ENCODE peak calls at places on chromosomes 1 and 21, in eight cellular contexts. R, Z, B, H, W, Q, F and A are unnamed samples. For H3K9me3, the result is how much of the 10 kb centered on the place peaks cover.

GRCh38 chr21:37509802-37510393 is 143.3 kb downstream of the DYRK1A start:
- DNase-seq in R (no peak), Z (no peak), B (peak), H (no peak), W (no peak), Q (peak), F (no peak), A (no peak)

GRCh38 chr1:201500670-201501120 is 6.2 kb downstream of the CSRP1 start:
- DNase-seq in R (no peak), Z (no peak), B (peak), H (no peak), W (no peak), Q (no peak), F (peak), A (peak)

GRCh38 chr1:27428316-27429028 is 36.0 kb downstream of the GPR3 start:
- DNase-seq in R (no peak), Z (no peak), B (no peak), H (no peak), W (no peak), Q (peak), F (no peak), A (peak)

GRCh38 chr21:34579411-34579810 is 35.5 kb downstream of the RCAN1 start:
- DNase-seq in R (no peak), Z (no peak), B (peak), H (no peak), W (no peak), Q (no peak), F (no peak), A (no peak)

GRCh38 chr1:86848654-86849053 is 65.3 kb downstream of the SELENOF start:
- DNase-seq in R (no peak), Z (no peak), B (peak), H (no peak), W (no peak), Q (no peak), F (no peak), A (no peak)

GRCh38 chr1:14930224-14930965 is 223.2 kb upstream of the TMEM51 start:
- DNase-seq in R (no peak), Z (no peak), B (no peak), H (no peak), W (no peak), Q (no peak), F (no peak), A (no peak)

GRCh38 chr1:57132993-57133614 is 167.3 kb upstream of the C8B start:
- DNase-seq in R (no peak), Z (no peak), B (peak), H (no peak), W (no peak), Q (no peak), F (no peak), A (no peak)

GRCh38 chr1:53412285-53413174 is 46.7 kb upstream of the DMRTB1 start:
- DNase-seq in R (no peak), Z (no peak), B (no peak), H (no peak), W (no peak), Q (no peak), F (no peak), A (no peak)

GRCh38 chr21:43318841-43319781 is 107.8 kb downstream of the SIK1 start:
- DNase-seq in R (peak), Z (no peak), B (peak), H (peak), W (no peak), Q (peak), F (no peak), A (peak)

GRCh38 chr1:66253330-66253921 is 280.5 kb upstream of the SGIP1 start:
- DNase-seq in R (peak), Z (no peak), B (peak), H (no peak), W (peak), Q (peak), F (peak), A (peak)

GRCh38 chr1:64519921-64520320 is 50.0 kb downstream of the CACHD1 start:
- DNase-seq in R (no peak), Z (no peak), B (peak), H (no peak), W (no peak), Q (no peak), F (no peak), A (no peak)

GRCh38 chr1:200699871-200700270 is 30.2 kb upstream of the DDX59 start:
- DNase-seq in R (peak), Z (no peak), B (no peak), H (no peak), W (no peak), Q (no peak), F (no peak), A (no peak)

DNA sequence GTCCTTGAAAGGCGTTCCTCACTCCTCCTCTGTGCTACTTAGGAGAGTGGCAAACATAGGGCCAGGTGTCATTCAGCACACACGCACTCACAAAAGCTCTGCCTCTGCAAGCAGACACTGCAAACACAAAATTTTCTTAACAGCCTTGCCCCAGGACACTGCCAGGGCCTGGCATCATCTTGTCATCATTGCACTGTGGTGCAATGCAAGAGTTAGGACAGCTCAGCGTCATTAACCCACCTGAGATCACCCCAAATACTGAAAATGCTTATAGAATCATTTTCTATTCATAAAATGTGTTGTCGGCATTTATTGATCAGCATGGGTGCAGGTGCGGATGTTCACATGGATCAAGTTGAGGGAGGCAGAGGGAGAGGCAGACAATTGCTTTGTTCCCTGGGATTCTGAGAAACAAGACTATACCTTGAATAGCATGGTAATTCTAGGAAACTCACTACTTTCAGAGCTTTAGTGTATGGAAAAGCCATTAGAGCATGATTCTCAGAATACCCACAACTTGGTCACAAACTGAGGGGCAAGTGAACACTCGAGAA is 3.0 kb downstream of the ADAM30 start:
- DNase-seq in R (no peak), Z (no peak), B (no peak), H (no peak), W (no peak), Q (no peak), F (no peak), A (no peak)
- H3K4me3 ChIP-seq in R (no peak), Z (no peak), B (no peak), H (no peak), W (no peak), Q (no peak), F (no peak), A (no peak)

GRCh38 chr1:2833454-2834145 is 32.1 kb upstream of the TTC34 start:
- DNase-seq in R (no peak), Z (peak), B (no peak), H (peak), W (no peak), Q (no peak), F (no peak), A (no peak)
- H3K9me3 ChIP-seq in R (under half), Z (under half), B (under half), H (under half), W (under half), Q (under half), F (under half), A (under half)

DNA sequence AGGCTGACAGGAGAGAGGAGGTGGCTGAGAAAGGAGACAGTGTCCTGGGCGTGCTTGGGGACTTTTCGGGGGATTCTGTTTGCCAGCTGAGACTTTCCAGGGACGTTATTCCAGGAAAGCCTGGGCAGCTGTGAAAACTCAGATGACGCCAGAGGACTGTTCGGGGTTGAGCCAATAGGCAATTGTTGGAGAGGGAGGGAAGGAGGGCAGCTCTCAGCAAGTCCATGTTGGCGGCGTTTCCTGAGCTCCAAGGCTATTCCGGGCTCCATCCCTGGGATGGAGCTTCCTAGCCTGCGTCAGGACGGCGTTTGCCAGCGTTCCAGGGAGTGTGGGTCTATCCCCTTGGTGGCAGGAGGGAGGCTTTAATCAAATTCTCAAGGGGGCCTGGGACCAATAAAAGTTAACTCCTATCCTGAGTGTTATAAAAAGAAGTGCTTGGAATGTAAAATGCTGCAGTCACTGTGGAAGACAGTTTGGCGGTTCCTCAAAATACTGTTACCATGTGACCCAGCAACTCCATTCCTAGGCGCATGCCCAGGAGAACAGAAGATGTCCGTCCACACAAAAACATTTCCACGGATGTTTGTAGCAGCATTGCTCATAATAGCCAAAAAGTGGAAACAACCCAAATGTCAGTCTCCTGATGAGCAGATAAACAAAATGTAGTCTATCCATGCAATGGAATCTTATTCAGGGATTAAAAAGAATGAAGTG is 15.2 kb downstream of the SLC27A3 start:
- DNase-seq in R (no peak), Z (no peak), B (peak), H (peak), W (no peak), Q (no peak), F (no peak), A (peak)
- H3K4me3 ChIP-seq in R (peak), Z (no peak), B (peak), H (no peak), W (no peak), Q (no peak), F (no peak), A (no peak)

DNA sequence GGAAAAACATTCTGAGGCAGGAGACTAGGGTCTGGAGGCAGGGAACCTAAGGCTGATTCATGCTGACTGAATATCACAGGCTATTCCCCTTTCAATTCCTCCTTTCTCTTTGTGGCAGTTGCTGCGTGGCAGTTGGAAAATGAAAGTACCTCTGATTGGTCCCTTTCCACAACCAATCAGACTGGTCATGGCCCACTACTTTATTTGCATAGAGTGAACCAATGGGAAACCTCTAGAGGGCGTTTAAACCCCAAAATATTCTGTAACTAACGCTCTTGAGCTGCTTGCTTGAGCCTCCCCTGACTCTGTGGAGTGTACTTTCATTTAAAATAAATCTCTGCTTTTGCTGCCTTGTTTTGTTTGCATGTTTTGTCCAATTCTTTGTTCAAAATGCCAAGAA is 27.7 kb upstream of the VN1R5 start:
- DNase-seq in R (no peak), Z (no peak), B (peak), H (no peak), W (no peak), Q (no peak), F (no peak), A (no peak)
- H3K9me3 ChIP-seq in R (under half), Z (under half), B (under half), H (under half), W (under half), Q (under half), F (under half), A (under half)

GRCh38 chr1:116881879-116882520 is 27.7 kb upstream of the PTGFRN start:
- DNase-seq in R (peak), Z (no peak), B (peak), H (no peak), W (no peak), Q (no peak), F (peak), A (no peak)

GRCh38 chr1:116877369-116877768 is 32.3 kb upstream of the PTGFRN start:
- DNase-seq in R (no peak), Z (no peak), B (no peak), H (no peak), W (no peak), Q (no peak), F (no peak), A (no peak)

GRCh38 chr1:116880952-116881351 is 28.8 kb upstream of the PTGFRN start:
- DNase-seq in R (no peak), Z (no peak), B (peak), H (no peak), W (no peak), Q (no peak), F (no peak), A (peak)

GRCh38 chr1:116879478-116880133 is 30.1 kb upstream of the PTGFRN start:
- DNase-seq in R (no peak), Z (no peak), B (no peak), H (no peak), W (no peak), Q (peak), F (no peak), A (no peak)

DNA sequence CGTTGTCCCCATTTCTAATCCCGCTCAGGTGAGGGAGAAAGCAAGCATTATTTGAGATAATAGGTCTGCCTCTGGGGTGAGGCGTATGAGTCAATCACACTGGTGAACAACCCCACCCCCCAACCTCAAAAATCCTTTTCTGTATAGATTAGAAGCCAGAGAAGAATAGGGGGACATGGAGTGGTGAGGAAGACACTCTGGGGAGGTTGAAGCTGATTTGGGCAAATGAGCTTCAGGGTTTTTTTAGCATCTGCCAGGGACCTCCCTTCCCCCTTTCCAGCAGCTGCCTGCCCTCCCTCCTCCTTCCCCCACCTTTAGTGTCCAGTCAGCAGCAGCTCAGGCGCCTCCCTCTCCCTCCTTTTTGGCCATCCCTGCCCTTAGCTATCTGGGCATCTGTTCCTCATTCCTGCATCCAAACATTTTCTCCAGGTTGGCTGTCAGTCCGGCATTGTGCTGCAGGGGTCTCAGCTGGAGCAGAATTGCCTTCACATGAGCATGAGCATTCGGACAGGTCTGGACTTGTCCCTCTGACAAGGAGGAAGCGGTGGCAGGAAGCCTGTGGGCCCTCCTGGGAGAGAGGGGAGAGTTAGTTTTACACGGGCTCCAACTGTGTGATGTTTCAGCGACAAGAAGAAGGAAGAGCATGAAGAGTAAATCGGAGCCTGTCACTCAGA is 30.8 kb upstream of the PTGFRN start:
- DNase-seq in R (no peak), Z (no peak), B (peak), H (no peak), W (no peak), Q (peak), F (peak), A (peak)
- H3K4me3 ChIP-seq in R (no peak), Z (peak), B (peak), H (no peak), W (no peak), Q (peak), F (peak), A (peak)

DNA sequence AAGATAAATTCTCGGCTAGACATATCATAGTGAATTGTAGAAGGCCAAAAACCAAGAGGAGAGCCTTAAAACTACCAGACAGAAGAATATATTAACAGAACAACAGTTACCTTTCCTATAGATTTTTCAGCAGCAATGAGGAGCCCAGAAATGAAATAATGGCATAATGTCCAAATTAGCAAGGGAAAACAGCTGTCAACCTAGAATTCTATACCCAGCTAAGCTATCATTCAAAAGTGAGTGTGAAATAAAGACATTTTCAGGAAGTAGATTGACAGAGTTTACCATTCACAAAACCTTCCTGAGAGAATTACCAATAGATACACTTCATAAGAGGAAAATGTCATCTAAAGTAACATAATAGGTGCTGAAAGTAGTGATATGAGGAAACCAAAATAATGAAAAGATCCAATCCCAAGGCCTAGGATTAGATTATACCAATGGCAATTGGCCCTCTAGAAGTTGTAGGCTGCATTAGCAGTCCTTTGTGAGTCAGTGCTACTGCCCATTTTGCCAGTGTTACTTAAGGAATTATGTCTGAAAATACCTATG is 34.5 kb downstream of the OBSCN start:
- DNase-seq in R (peak), Z (no peak), B (no peak), H (no peak), W (no peak), Q (no peak), F (no peak), A (no peak)
- H3K9me3 ChIP-seq in R (half or more), Z (under half), B (under half), H (under half), W (half or more), Q (under half), F (under half), A (under half)

GRCh38 chr1:16981269-16981849 is 939 bp upstream of the MFAP2 start:
- DNase-seq in R (no peak), Z (no peak), B (peak), H (no peak), W (no peak), Q (no peak), F (no peak), A (no peak)

GRCh38 chr1:16978589-16979474 is 1.6 kb downstream of the MFAP2 start:
- DNase-seq in R (no peak), Z (no peak), B (peak), H (no peak), W (no peak), Q (peak), F (peak), A (peak)

GRCh38 chr1:16978139-16978538 is 2.3 kb downstream of the MFAP2 start:
- DNase-seq in R (no peak), Z (no peak), B (no peak), H (no peak), W (no peak), Q (no peak), F (no peak), A (no peak)

GRCh38 chr1:16979475-16980327 is 719 bp downstream of the MFAP2 start:
- DNase-seq in R (no peak), Z (no peak), B (peak), H (no peak), W (no peak), Q (peak), F (peak), A (no peak)

DNA sequence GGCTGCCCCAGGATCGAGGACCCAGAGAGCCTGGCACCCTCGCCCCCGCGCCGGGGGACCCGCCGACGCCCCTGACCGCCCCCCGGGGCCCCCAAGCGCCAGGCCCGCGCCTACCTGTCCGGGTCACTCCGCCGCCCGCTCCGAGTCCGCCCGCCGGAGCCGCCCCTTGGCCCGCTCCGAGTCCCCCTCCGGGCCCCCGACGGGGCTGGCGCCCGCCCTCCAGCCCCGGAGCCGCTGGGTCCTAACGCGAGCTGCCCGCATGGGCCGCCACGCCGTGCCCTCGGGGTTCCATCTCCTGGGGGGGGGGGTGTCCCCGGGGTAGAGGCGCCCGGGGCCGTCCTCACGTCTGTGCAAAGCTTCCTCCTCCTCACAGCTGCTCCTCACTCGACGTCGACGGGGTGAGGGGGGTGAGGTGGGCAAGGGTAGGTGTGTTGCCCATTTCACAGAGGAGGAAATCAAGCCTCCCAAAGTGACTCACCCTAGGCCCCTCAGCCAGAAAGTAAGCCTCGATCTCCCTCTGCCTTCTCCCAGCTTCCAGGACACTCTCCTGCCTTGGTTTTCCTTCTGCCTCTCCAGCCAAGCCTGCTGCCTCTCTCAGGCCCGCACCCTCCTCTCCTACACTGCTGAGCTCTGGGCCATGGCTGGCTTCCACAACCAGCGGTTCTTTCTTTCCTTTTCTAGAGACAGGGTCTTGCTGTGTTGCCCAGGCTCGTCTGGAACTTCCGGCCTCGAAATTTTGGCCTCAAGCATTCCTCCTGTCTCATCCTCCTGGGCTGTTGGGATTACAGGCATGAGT is at the start of gene MFAP2:
- DNase-seq in R (no peak), Z (no peak), B (peak), H (no peak), W (no peak), Q (peak), F (peak), A (no peak)
- H3K4me3 ChIP-seq in R (no peak), Z (no peak), B (peak), H (no peak), W (no peak), Q (peak), F (peak), A (peak)

DNA sequence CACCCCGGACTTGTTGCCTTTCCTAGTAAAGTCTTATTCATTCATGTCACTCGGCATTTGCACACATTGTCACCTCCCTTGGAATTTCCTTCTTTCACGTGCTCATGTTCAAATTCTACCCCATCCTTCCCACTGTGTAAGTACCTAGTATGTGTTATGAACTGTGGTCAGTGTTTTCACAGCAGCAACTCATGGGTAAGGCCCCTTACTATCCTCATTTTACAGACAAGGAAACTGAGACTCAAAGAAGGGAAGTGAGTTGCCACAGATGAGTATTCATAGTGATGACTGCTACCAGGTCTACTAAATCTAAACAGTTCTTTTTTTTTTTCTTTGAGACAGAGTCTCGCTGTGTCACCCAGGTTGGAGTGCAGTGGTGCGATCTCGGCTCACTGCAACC is 10.5 kb downstream of the CITED4 start:
- DNase-seq in R (no peak), Z (no peak), B (no peak), H (no peak), W (no peak), Q (no peak), F (no peak), A (no peak)
- H3K9me3 ChIP-seq in R (under half), Z (under half), B (under half), H (under half), W (under half), Q (under half), F (under half), A (under half)

GRCh38 chr1:109789771-109790170 is 26.0 kb upstream of the EPS8L3 start:
- DNase-seq in R (no peak), Z (no peak), B (no peak), H (no peak), W (no peak), Q (peak), F (no peak), A (no peak)
- H3K4me3 ChIP-seq in R (no peak), Z (no peak), B (no peak), H (no peak), W (no peak), Q (no peak), F (no peak), A (no peak)

GRCh38 chr1:4010811-4011605 is 110.9 kb upstream of the C1orf174 start:
- DNase-seq in R (no peak), Z (no peak), B (no peak), H (no peak), W (no peak), Q (no peak), F (no peak), A (no peak)
- H3K9me3 ChIP-seq in R (under half), Z (under half), B (under half), H (under half), W (under half), Q (under half), F (under half), A (under half)